ENCODE peak calls at places on chromosomes 7 and 10, in five cellular contexts. Q, C, T, U and R are unnamed samples.
A peak's percentile ranks its signal among the peaks of the same experiment; 100 is the strongest.

GRCh38 chr7:64099656-64100531 is 54.7 kb downstream of the ZNF727 start:
- DNase-seq in Q (no peak), C (no peak), T (no peak), U (no peak), R (no peak)

GRCh38 chr7:43735802-43736603 is 6.7 kb upstream of the COA1 start:
- DNase-seq in Q (no peak), C (peak; percentile 90), T (peak; percentile 41), U (no peak), R (no peak)

GRCh38 chr7:122304604-122304975 is at the start of gene FEZF1:
- DNase-seq in Q (peak; percentile 53), C (no peak), T (peak; percentile 30), U (no peak), R (no peak)

GRCh38 chr10:63976538-63976937 is 455.3 kb downstream of the REEP3 start:
- DNase-seq in Q (peak; percentile 48), C (no peak), T (peak; percentile 29), U (no peak), R (peak; percentile 53)

GRCh38 chr7:84060760-84061261 is 133.8 kb downstream of the SEMA3A start:
- DNase-seq in Q (no peak), C (no peak), T (no peak), U (no peak), R (no peak)

GRCh38 chr7:41574377-41574776 is 128.5 kb downstream of the INHBA start:
- DNase-seq in Q (no peak), C (no peak), T (no peak), U (no peak), R (no peak)

GRCh38 chr10:75497997-75498797 is 66.8 kb downstream of the LRMDA start:
- DNase-seq in Q (peak; percentile 78), C (no peak), T (no peak), U (no peak), R (no peak)

GRCh38 chr10:102781921-102782542 is 38.3 kb downstream of the WBP1L start:
- DNase-seq in Q (no peak), C (no peak), T (no peak), U (no peak), R (no peak)

GRCh38 chr10:43959364-43959763 is 310.7 kb upstream of the ZNF32 start:
- DNase-seq in Q (no peak), C (no peak), T (no peak), U (no peak), R (no peak)

GRCh38 chr10:101965075-101965765 is 90.8 kb downstream of the ARMH3 start:
- DNase-seq in Q (no peak), C (no peak), T (peak; percentile 10), U (no peak), R (no peak)

GRCh38 chr7:46745700-46746090 is 824.6 kb upstream of the IGFBP3 start:
- DNase-seq in Q (no peak), C (no peak), T (no peak), U (no peak), R (no peak)

GRCh38 chr7:127392182-127392565 is 334 bp downstream of the ZNF800 start:
- DNase-seq in Q (no peak), C (no peak), T (no peak), U (no peak), R (peak; percentile 71)

GRCh38 chr10:132184816-132185593 is 1.7 kb upstream of the DPYSL4 start:
- DNase-seq in Q (no peak), C (no peak), T (no peak), U (no peak), R (peak; percentile 14)

DNA sequence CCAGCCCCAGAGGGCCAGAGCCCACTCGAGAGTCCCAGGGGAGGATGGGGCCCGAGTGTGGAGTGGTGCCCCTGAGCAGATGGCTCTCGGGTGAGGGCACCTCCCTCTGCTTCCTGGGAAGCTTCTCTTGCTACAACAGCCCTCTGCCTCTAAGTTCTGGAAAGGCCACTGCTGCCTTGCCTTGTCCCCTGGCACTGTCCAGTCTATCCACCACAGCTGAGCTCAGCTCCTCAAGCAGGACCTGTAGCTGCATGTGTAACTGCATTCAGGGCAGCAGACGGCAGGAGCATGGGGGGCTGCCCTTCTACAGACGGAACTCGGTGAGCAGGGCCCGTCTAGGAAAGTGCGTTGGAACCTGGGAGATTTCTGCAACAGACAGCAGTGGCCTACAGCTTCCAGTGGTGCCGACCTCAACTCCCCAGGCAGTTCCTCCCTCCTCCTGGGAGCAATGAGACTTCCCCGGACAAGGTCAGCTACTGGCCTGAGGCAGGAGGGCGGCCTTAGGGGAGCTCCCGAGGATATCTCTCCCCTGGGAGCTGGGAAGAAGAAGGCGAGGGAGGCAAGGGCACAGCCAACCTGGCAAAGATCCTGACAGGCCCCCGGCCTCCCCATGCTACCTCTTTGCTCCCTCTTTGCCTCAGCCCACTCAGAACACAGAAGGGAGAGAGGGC is 88.5 kb downstream of the DLG5 start:
- DNase-seq in Q (no peak), C (no peak), T (no peak), U (no peak), R (no peak)
- TF ChIP-seq ATF3 in Q (no peak), C (no peak), T (no peak), U (no peak), R (no peak)

DNA sequence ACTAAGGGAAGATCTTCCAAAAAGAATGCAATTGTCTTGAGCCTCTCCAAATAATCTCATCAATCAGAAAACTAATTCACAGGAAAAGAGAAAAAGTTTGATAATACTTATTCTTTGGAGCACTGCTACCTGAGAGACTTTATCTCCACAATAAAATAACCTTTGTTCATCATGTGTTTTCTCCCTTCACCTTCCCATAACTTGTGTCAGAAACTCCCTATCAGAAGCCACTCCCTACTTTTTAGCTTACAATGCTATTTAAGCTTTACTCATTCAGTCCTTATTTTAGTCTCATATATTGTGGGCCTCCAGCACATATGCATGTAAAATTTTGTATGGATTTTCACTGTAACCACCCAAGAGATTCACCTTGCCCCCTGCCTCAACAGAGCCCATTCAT is 1.0 kb downstream of the CYP3A43 start:
- DNase-seq in Q (no peak), C (no peak), T (peak; percentile 18), U (no peak), R (no peak)
- TF ChIP-seq JUND in Q (no peak), C (no peak), T (no peak), U (no peak), R (no peak)

GRCh38 chr7:139034855-139035587 is 821 bp downstream of the ZC3HAV1L start:
- DNase-seq in Q (no peak), C (no peak), T (no peak), U (no peak), R (no peak)

GRCh38 chr7:139033346-139034114 is 2.3 kb downstream of the ZC3HAV1L start:
- DNase-seq in Q (no peak), C (no peak), T (no peak), U (no peak), R (no peak)

GRCh38 chr7:139034336-139034735 is 1.5 kb downstream of the ZC3HAV1L start:
- DNase-seq in Q (no peak), C (no peak), T (no peak), U (no peak), R (no peak)

GRCh38 chr7:139029353-139029752 is 6.5 kb downstream of the ZC3HAV1L start:
- DNase-seq in Q (no peak), C (no peak), T (peak; percentile 43), U (no peak), R (no peak)

GRCh38 chr7:139032473-139032872 is 3.4 kb downstream of the ZC3HAV1L start:
- DNase-seq in Q (no peak), C (no peak), T (no peak), U (no peak), R (no peak)
- TF ChIP-seq ATF3 in Q (no peak), C (no peak), T (no peak), U (no peak), R (no peak)

DNA sequence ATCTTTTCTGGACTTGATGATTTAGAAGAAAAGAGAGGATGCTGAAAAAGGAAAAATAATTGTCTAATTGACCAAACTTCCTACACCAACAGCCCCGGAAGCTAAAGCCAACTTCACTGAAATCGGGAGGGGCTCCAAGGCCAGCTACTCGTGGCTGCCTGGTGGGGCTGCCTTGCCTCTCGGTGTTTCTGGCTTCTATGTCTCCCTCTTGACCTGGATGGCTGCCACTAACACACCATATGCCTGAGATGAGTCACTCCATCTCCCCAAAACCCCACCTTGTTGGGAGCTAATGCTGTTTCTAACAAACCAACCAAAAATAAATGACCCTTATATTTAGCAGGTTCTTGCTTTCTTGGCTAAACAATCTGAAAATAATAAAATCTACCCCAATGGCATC is 87.6 kb upstream of the AFAP1L2 start:
- DNase-seq in Q (no peak), C (no peak), T (no peak), U (no peak), R (no peak)
- TF ChIP-seq JUND in Q (no peak), C (no peak), T (no peak), U (no peak), R (no peak)

GRCh38 chr7:140084972-140085371 is 22.2 kb upstream of the PARP12 start:
- DNase-seq in Q (no peak), C (peak; percentile 72), T (no peak), U (no peak), R (peak; percentile 70)
- TF ChIP-seq ATF3 in Q (no peak), C (no peak), T (no peak), U (no peak), R (no peak)

DNA sequence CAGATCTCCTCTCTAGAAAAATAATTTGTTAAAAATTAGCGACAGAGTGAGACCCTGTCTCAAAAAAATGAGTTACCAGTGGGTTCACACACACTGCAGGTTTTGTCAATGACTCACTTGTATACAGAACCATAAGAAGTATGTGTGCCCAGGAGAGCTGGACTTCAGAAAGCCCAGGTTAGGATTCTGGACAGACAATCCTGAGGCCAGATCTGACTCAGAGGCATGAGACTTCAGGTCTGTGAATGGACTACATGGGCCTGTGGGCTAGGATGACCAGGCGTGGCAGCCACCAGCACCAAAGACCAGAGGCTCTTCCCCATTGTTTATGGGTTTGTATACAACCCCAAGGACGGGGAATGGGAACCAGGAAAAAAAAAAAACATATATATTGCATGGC is 9.3 kb upstream of the ZNF438 start:
- DNase-seq in Q (no peak), C (no peak), T (no peak), U (no peak), R (no peak)
- TF ChIP-seq JUND in Q (no peak), C (no peak), T (no peak), U (no peak), R (no peak)